ENCODE peak calls at places on chromosome 1, in nine cellular contexts. M is NT2/D1, A is SK-N-SH, L is GM12864, E is BJ, V is cardiac fibroblast, H is right atrium auricular region, Y is fibroblast of lung, R is epithelial cell of esophagus. G is an unnamed sample.

GRCh38 chr1:201941420-201942128 is 4.8 kb downstream of the LMOD1 start:
- DNase-seq in L (no peak), R (no peak), M (peak; percentile 80), E (no peak), A (no peak), V (no peak), H (no peak), Y (no peak), G (peak; percentile 12)

GRCh38 chr1:61058477-61059245 is 23.7 kb upstream of the NFIA start:
- DNase-seq in L (no peak), A (no peak), R (peak; percentile 86), E (no peak), M (no peak), Y (peak; percentile 52), H (no peak), V (peak; percentile 55), G (peak; percentile 41)

GRCh38 chr1:108570128-108570527 is 10.2 kb downstream of the EEIG2 start:
- DNase-seq in H (no peak), R (peak; percentile 50), V (peak; percentile 39), M (peak; percentile 23), Y (no peak), L (no peak), E (no peak), A (peak; percentile 31), G (peak; percentile 58)

GRCh38 chr1:150992626-150993025 is 10.5 kb downstream of the ANXA9 start:
- DNase-seq in H (no peak), L (no peak), M (no peak), V (no peak), E (no peak), A (no peak), Y (no peak), R (no peak), G (no peak)

GRCh38 chr1:84365225-84366221 is 32.8 kb upstream of the DNASE2B start:
- DNase-seq in E (peak; percentile 98), M (no peak), R (peak; percentile 85), Y (peak; percentile 96), L (no peak), V (peak; percentile 99), A (no peak), H (no peak), G (peak; percentile 94)

GRCh38 chr1:241532173-241532553 is at the start of gene KMO:
- DNase-seq in M (no peak), R (peak; percentile 46), E (no peak), V (peak; percentile 42), Y (no peak), A (no peak), H (no peak), L (no peak), G (peak; percentile 26)

GRCh38 chr1:108575241-108575850 is 15.4 kb downstream of the EEIG2 start:
- DNase-seq in E (no peak), L (no peak), R (no peak), A (no peak), V (peak; percentile 23), H (no peak), M (no peak), Y (no peak), G (no peak)

GRCh38 chr1:182781849-182782586 is 7.6 kb upstream of the NPL start:
- DNase-seq in A (peak; percentile 45), L (peak; percentile 53), E (no peak), H (peak; percentile 68), V (peak; percentile 70), R (peak; percentile 81), Y (peak; percentile 50), M (peak; percentile 83), G (peak; percentile 65)

GRCh38 chr1:183238071-183238470 is 52.0 kb downstream of the LAMC2 start:
- DNase-seq in Y (peak; percentile 36), M (no peak), V (peak; percentile 74), H (peak; percentile 40), E (peak; percentile 31), R (peak; percentile 66), A (no peak), L (no peak), G (peak; percentile 65)

DNA sequence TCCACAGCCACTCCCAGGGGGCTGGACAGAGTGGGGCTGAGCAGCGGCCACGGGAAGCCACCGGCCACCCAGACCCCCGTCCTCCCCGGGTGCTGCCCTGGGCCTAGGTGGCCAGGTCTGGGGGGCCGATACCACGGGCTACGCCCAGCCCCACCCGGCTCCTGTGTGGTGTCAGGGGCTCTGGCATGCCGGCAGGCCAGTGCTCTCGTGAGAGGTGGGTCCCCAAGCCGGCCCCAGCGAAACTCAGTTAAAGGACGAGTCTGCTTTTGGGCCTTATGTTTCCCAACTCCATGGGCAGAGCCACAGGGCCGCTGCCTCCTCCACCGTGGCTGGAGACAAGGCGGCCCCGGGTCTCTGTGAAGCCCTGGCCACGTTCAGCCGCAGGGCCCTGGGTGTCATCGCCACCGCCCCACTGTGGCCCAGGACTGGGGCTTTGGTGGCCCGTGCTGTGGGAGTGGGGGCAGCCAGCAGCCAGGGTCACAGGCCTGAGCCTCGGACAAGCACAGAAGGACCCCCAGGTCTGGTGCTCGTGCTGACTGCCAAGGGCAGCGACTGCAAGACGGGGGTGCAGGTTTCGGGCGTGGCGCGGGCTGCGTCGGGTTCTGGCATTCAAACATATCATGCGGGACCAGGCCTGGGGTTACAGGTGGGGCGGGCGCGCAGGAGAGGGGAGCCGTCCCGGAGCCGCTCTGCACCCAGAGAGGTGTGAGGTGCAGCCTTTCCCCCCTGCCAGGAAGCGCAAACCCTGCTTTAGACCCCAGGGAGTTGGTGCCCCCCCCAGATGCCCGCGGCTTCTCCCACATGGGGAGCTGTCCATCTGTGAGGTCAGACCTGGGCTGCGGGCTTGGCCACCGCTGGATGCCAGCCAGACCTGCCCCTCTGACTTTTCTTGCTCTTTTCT is 11.9 kb upstream of the C1orf159 start:
- DNase-seq in V (no peak), M (no peak), Y (no peak), A (no peak), L (no peak), H (no peak), R (no peak), E (no peak), G (no peak)
- H3K4me3 ChIP-seq in V (no peak overlapping the region), M (no peak overlapping the region), Y (no peak overlapping the region), A (no peak overlapping the region), L (no peak overlapping the region), H (no peak overlapping the region), R (no peak overlapping the region), E (no peak overlapping the region), G (no peak overlapping the region)

GRCh38 chr1:28934676-28935075 is 20.3 kb downstream of the EPB41 start:
- DNase-seq in R (peak; percentile 22), V (no peak), H (no peak), M (no peak), L (no peak), A (no peak), Y (no peak), E (no peak), G (no peak)

GRCh38 chr1:28936528-28936927 is 22.2 kb downstream of the EPB41 start:
- DNase-seq in Y (no peak), A (no peak), E (no peak), H (no peak), L (no peak), V (no peak), M (no peak), R (no peak), G (no peak)

GRCh38 chr1:28933277-28933676 is 18.9 kb downstream of the EPB41 start:
- DNase-seq in A (no peak), H (no peak), R (peak; percentile 24), E (no peak), M (no peak), V (no peak), Y (no peak), L (no peak), G (no peak)

GRCh38 chr1:28935293-28935692 is 20.9 kb downstream of the EPB41 start:
- DNase-seq in L (no peak), R (no peak), Y (no peak), H (no peak), V (no peak), E (no peak), A (no peak), M (no peak), G (no peak)

DNA sequence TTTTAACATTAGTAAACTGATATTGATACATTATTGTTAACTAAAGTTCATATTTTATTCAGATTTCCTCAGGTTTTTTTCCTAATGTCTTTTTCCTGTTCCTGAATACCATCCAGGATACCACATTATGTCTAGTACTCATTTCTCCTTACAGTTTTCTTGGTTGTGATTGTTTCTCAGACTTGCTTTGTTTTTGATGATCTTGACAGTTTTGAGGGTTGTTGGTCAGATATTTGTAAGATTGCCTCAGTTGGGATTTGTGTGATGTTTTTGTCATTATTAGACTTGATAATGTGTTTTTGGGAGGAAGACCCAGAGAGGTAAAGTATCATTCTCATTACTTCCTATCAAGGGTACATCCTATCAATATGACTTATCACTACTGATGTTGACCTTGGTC is 19.5 kb downstream of the EPB41 start:
- DNase-seq in Y (no peak), L (no peak), A (no peak), R (no peak), M (no peak), E (no peak), V (no peak), H (no peak), G (no peak)
- H3K4me3 ChIP-seq in Y (no peak overlapping the region), L (no peak overlapping the region), A (no peak overlapping the region), R (no peak overlapping the region), M (no peak overlapping the region), E (no peak overlapping the region), V (no peak overlapping the region), H (no peak overlapping the region), G (no peak overlapping the region)

GRCh38 chr1:145992502-145992936 is 3.9 kb downstream of the TXNIP start:
- DNase-seq in V (no peak), Y (no peak), H (no peak), E (no peak), M (no peak), A (no peak), L (no peak), R (no peak), G (no peak)

GRCh38 chr1:145987926-145988325 is 8.5 kb downstream of the TXNIP start:
- DNase-seq in M (no peak), Y (no peak), H (no peak), V (no peak), L (no peak), A (no peak), R (no peak), E (no peak), G (no peak)

GRCh38 chr1:145991799-145992412 is 4.5 kb downstream of the TXNIP start:
- DNase-seq in L (no peak), R (peak; percentile 40), H (no peak), V (no peak), E (no peak), A (no peak), Y (peak; percentile 55), M (no peak), G (no peak)

GRCh38 chr1:145988773-145989172 is 7.6 kb downstream of the TXNIP start:
- DNase-seq in H (no peak), Y (no peak), V (no peak), E (no peak), A (no peak), L (no peak), M (no peak), R (peak; percentile 29), G (no peak)

GRCh38 chr1:145990249-145991097 is 5.9 kb downstream of the TXNIP start:
- DNase-seq in L (no peak), R (no peak), H (no peak), V (no peak), M (no peak), E (no peak), Y (peak; percentile 81), A (no peak), G (no peak)
- H3K4me3 ChIP-seq in L (no peak overlapping the region), R (no peak overlapping the region), H (no peak overlapping the region), V (no peak overlapping the region), M (no peak overlapping the region), E (no peak overlapping the region), Y (no peak overlapping the region), A (no peak overlapping the region), G (no peak overlapping the region)

GRCh38 chr1:236502972-236503639 is 20.7 kb upstream of the LGALS8 start:
- DNase-seq in R (peak; percentile 85), V (peak; percentile 79), L (no peak), M (peak; percentile 76), Y (peak; percentile 51), H (no peak), A (no peak), E (peak; percentile 20), G (peak; percentile 92)
- H3K4me3 ChIP-seq in R (peak overlapping the region; percentile 16), V (no peak overlapping the region), L (no peak overlapping the region), M (peak overlapping the region; percentile 32), Y (peak overlapping the region; percentile 31), H (no peak overlapping the region), A (no peak overlapping the region), E (peak overlapping the region; percentile 21), G (peak overlapping the region; percentile 43)

G was measured in choroid plexus epithelial cell.